ENCODE peak calls at places on chromosomes 3 and 15, in four cellular contexts. J is stimulated activated CD4-positive, alpha-beta T cell treated with anti-CD3 and anti-CD28 coated beads, TNF-alpha, amount 100 ng/mL, for 1 hour; M is A549; F is effector memory CD4-positive, alpha-beta T cell. A is an unnamed sample.

GRCh38 chr15:93173369-93173768 is 84.4 kb upstream of the RGMA start:
- DNase-seq in J (no peak), M (peak; percentile 27), F (no peak), A (peak; percentile 84)

GRCh38 chr3:76063019-76063418 is 277.7 kb upstream of the ZNF717 start:
- DNase-seq in J (no peak), M (no peak), F (no peak), A (peak; percentile 94)

GRCh38 chr3:13785853-13786455 is 93.9 kb downstream of the WNT7A start:
- DNase-seq in J (no peak), M (no peak), F (no peak), A (no peak)

GRCh38 chr15:63893866-63894661 is 60.3 kb upstream of the HERC1 start:
- DNase-seq in J (no peak), M (no peak), F (no peak), A (no peak)

GRCh38 chr3:139686624-139687023 is 8.9 kb upstream of the NMNAT3 start:
- DNase-seq in J (no peak), M (no peak), F (no peak), A (no peak)

GRCh38 chr15:101256756-101257155 is 4.9 kb upstream of the CHSY1 start:
- DNase-seq in J (no peak), M (peak; percentile 51), F (no peak), A (no peak)

GRCh38 chr3:65406470-65406869 is 632.2 kb downstream of the MAGI1 start:
- DNase-seq in J (no peak), M (peak; percentile 6), F (no peak), A (no peak)

GRCh38 chr15:48103647-48104046 is 17.1 kb upstream of the SLC24A5 start:
- DNase-seq in J (no peak), M (no peak), F (no peak), A (no peak)

GRCh38 chr3:43218156-43218555 is 68.2 kb upstream of the SNRK start:
- DNase-seq in J (no peak), M (no peak), F (no peak), A (no peak)

GRCh38 chr3:134407247-134407640 is 33.0 kb upstream of the AMOTL2 start:
- DNase-seq in J (no peak), M (no peak), F (no peak), A (peak; percentile 16)

GRCh38 chr3:71585126-71585525 is 1.6 kb upstream of the FOXP1 start:
- DNase-seq in J (no peak), M (peak; percentile 11), F (no peak), A (no peak)

GRCh38 chr15:58346361-58346760 is 85.4 kb upstream of the LIPC start:
- DNase-seq in J (no peak), M (peak; percentile 75), F (no peak), A (no peak)

GRCh38 chr15:90046846-90047481 is 45.8 kb downstream of the ZNF710 start:
- DNase-seq in J (no peak), M (no peak), F (no peak), A (peak; percentile 60)

GRCh38 chr15:43920815-43921214 is 94.0 kb downstream of the WDR76 start:
- DNase-seq in J (no peak), M (no peak), F (no peak), A (no peak)

GRCh38 chr3:88231632-88232031 is 81.9 kb downstream of the C3orf38 start:
- DNase-seq in J (no peak), M (no peak), F (no peak), A (no peak)

GRCh38 chr3:38843898-38844297 is 27.9 kb upstream of the SCN10A start:
- DNase-seq in J (no peak), M (peak; percentile 46), F (no peak), A (no peak)

GRCh38 chr15:58401991-58402649 is 29.7 kb upstream of the LIPC start:
- DNase-seq in J (no peak), M (no peak), F (no peak), A (no peak)

GRCh38 chr3:150922611-150923010 is 17.4 kb upstream of the MINDY4B start:
- DNase-seq in J (no peak), M (peak; percentile 17), F (no peak), A (no peak)

GRCh38 chr15:55703873-55704285 is 39.1 kb downstream of the PRTG start:
- DNase-seq in J (no peak), M (no peak), F (no peak), A (no peak)

GRCh38 chr15:27237319-27237939 is 266.4 kb downstream of the GABRG3 start:
- DNase-seq in J (no peak), M (no peak), F (no peak), A (no peak)

GRCh38 chr3:87182023-87182422 is 45.1 kb upstream of the CHMP2B start:
- DNase-seq in J (no peak), M (no peak), F (no peak), A (no peak)

GRCh38 chr3:69579527-69580165 is 159.6 kb upstream of the MITF start:
- DNase-seq in J (no peak), M (no peak), F (no peak), A (no peak)

GRCh38 chr3:196055683-196056270 is 26.1 kb downstream of the TFRC start:
- DNase-seq in J (no peak), M (peak; percentile 8), F (no peak), A (no peak)

GRCh38 chr3:173584093-173584833 is 186.7 kb downstream of the NLGN1 start:
- DNase-seq in J (no peak), M (peak; percentile 1), F (no peak), A (no peak)

GRCh38 chr3:5187152-5187919 is at the start of gene EDEM1:
- DNase-seq in J (peak; percentile 92), M (peak; percentile 95), F (peak; percentile 88), A (peak; percentile 87)

GRCh38 chr3:131699001-131699400 is 196.2 kb upstream of the MRPL3 start:
- DNase-seq in J (no peak), M (no peak), F (no peak), A (no peak)

GRCh38 chr15:68447209-68447608 is 15.2 kb upstream of the ITGA11 start:
- DNase-seq in J (no peak), M (no peak), F (no peak), A (no peak)

GRCh38 chr3:49500408-49501257 is 30.6 kb downstream of the DAG1 start:
- DNase-seq in J (no peak), M (peak; percentile 92), F (no peak), A (peak; percentile 90)

GRCh38 chr3:13700362-13700761 is 151.4 kb downstream of the FBLN2 start:
- DNase-seq in J (no peak), M (no peak), F (no peak), A (no peak)

GRCh38 chr3:119637679-119638525 is 22.5 kb downstream of the POPDC2 start:
- DNase-seq in J (no peak), M (peak; percentile 54), F (no peak), A (peak; percentile 87)

A was measured in foreskin keratinocyte.